ENCODE peak calls at places on chromosome 22, in five cellular contexts. One of them, this sample, is unnamed.

GRCh38 chr22:26610072-26610958 is 7.5 kb downstream of the CRYBB1 start:
- DNase-seq in midbrain: peak
- DNase-seq in activated naive CD4-positive, alpha-beta T cell treated with anti-CD3 and anti-CD28 coated beads, Interleukin-2, amount 10 ng/mL, durations not matched to agents 7 days and 5 days: peak
- DNase-seq in foreskin fibroblast: peak
- DNase-seq in T-helper 9 cell: no peak
- DNase-seq in this sample: no peak

GRCh38 chr22:26658671-26659478 is 1.5 kb downstream of the MIAT start:
- DNase-seq in midbrain: no peak
- DNase-seq in foreskin fibroblast: peak
- DNase-seq in activated naive CD4-positive, alpha-beta T cell treated with anti-CD3 and anti-CD28 coated beads, Interleukin-2, amount 10 ng/mL, durations not matched to agents 7 days and 5 days: peak
- DNase-seq in T-helper 9 cell: peak
- DNase-seq in this sample: peak

GRCh38 chr22:47168900-47169800 is 406.7 kb downstream of the TBC1D22A start:
- DNase-seq in midbrain: no peak
- DNase-seq in activated naive CD4-positive, alpha-beta T cell treated with anti-CD3 and anti-CD28 coated beads, Interleukin-2, amount 10 ng/mL, durations not matched to agents 7 days and 5 days: peak
- DNase-seq in foreskin fibroblast: no peak
- DNase-seq in T-helper 9 cell: no peak
- DNase-seq in this sample: no peak

GRCh38 chr22:32340437-32340836 is 17.2 kb upstream of the RFPL3 start:
- DNase-seq in foreskin fibroblast: no peak
- DNase-seq in midbrain: no peak
- DNase-seq in activated naive CD4-positive, alpha-beta T cell treated with anti-CD3 and anti-CD28 coated beads, Interleukin-2, amount 10 ng/mL, durations not matched to agents 7 days and 5 days: no peak
- DNase-seq in T-helper 9 cell: no peak
- DNase-seq in this sample: no peak

GRCh38 chr22:42320463-42321416 is 50.3 kb upstream of the TCF20 start:
- DNase-seq in activated naive CD4-positive, alpha-beta T cell treated with anti-CD3 and anti-CD28 coated beads, Interleukin-2, amount 10 ng/mL, durations not matched to agents 7 days and 5 days: no peak
- DNase-seq in foreskin fibroblast: no peak
- DNase-seq in T-helper 9 cell: no peak
- DNase-seq in midbrain: no peak
- DNase-seq in this sample: no peak

GRCh38 chr22:30204742-30205111 is 41.8 kb downstream of the LIF start:
- DNase-seq in foreskin fibroblast: peak
- DNase-seq in activated naive CD4-positive, alpha-beta T cell treated with anti-CD3 and anti-CD28 coated beads, Interleukin-2, amount 10 ng/mL, durations not matched to agents 7 days and 5 days: peak
- DNase-seq in midbrain: peak
- DNase-seq in T-helper 9 cell: no peak
- DNase-seq in this sample: peak

GRCh38 chr22:37009490-37009889 is 9.8 kb downstream of the TST start:
- DNase-seq in foreskin fibroblast: no peak
- DNase-seq in T-helper 9 cell: no peak
- DNase-seq in activated naive CD4-positive, alpha-beta T cell treated with anti-CD3 and anti-CD28 coated beads, Interleukin-2, amount 10 ng/mL, durations not matched to agents 7 days and 5 days: no peak
- DNase-seq in midbrain: no peak
- DNase-seq in this sample: no peak

GRCh38 chr22:37967147-37967546 is 13.6 kb downstream of the POLR2F start:
- DNase-seq in T-helper 9 cell: no peak
- DNase-seq in midbrain: no peak
- DNase-seq in activated naive CD4-positive, alpha-beta T cell treated with anti-CD3 and anti-CD28 coated beads, Interleukin-2, amount 10 ng/mL, durations not matched to agents 7 days and 5 days: no peak
- DNase-seq in foreskin fibroblast: no peak
- DNase-seq in this sample: no peak

GRCh38 chr22:41286639-41287091 is 678 bp upstream of the RANGAP1 start:
- DNase-seq in activated naive CD4-positive, alpha-beta T cell treated with anti-CD3 and anti-CD28 coated beads, Interleukin-2, amount 10 ng/mL, durations not matched to agents 7 days and 5 days: peak
- DNase-seq in T-helper 9 cell: peak
- DNase-seq in midbrain: no peak
- DNase-seq in foreskin fibroblast: peak
- DNase-seq in this sample: peak

GRCh38 chr22:44398791-44399190 is 86.0 kb upstream of the SHISAL1 start:
- DNase-seq in T-helper 9 cell: no peak
- DNase-seq in midbrain: no peak
- DNase-seq in activated naive CD4-positive, alpha-beta T cell treated with anti-CD3 and anti-CD28 coated beads, Interleukin-2, amount 10 ng/mL, durations not matched to agents 7 days and 5 days: no peak
- DNase-seq in foreskin fibroblast: no peak
- DNase-seq in this sample: no peak

GRCh38 chr22:31870890-31871289 is 73.4 kb upstream of the YWHAH start:
- DNase-seq in midbrain: peak
- DNase-seq in T-helper 9 cell: no peak
- DNase-seq in activated naive CD4-positive, alpha-beta T cell treated with anti-CD3 and anti-CD28 coated beads, Interleukin-2, amount 10 ng/mL, durations not matched to agents 7 days and 5 days: no peak
- DNase-seq in foreskin fibroblast: peak
- DNase-seq in this sample: no peak

GRCh38 chr22:50045211-50046018 is 12.7 kb downstream of the TTLL8 start:
- DNase-seq in activated naive CD4-positive, alpha-beta T cell treated with anti-CD3 and anti-CD28 coated beads, Interleukin-2, amount 10 ng/mL, durations not matched to agents 7 days and 5 days: no peak
- DNase-seq in T-helper 9 cell: no peak
- DNase-seq in foreskin fibroblast: no peak
- DNase-seq in midbrain: no peak
- DNase-seq in this sample: no peak

GRCh38 chr22:47063606-47064005 is 301.2 kb downstream of the TBC1D22A start:
- DNase-seq in activated naive CD4-positive, alpha-beta T cell treated with anti-CD3 and anti-CD28 coated beads, Interleukin-2, amount 10 ng/mL, durations not matched to agents 7 days and 5 days: no peak
- DNase-seq in foreskin fibroblast: no peak
- DNase-seq in T-helper 9 cell: no peak
- DNase-seq in midbrain: no peak
- DNase-seq in this sample: no peak

GRCh38 chr22:25497269-25497668 is 67.2 kb upstream of the GRK3 start:
- DNase-seq in T-helper 9 cell: no peak
- DNase-seq in activated naive CD4-positive, alpha-beta T cell treated with anti-CD3 and anti-CD28 coated beads, Interleukin-2, amount 10 ng/mL, durations not matched to agents 7 days and 5 days: no peak
- DNase-seq in midbrain: no peak
- DNase-seq in foreskin fibroblast: peak
- DNase-seq in this sample: peak

GRCh38 chr22:17980638-17981051 is 43.7 kb downstream of the MICAL3 start:
- DNase-seq in T-helper 9 cell: peak
- DNase-seq in midbrain: no peak
- DNase-seq in activated naive CD4-positive, alpha-beta T cell treated with anti-CD3 and anti-CD28 coated beads, Interleukin-2, amount 10 ng/mL, durations not matched to agents 7 days and 5 days: peak
- DNase-seq in foreskin fibroblast: peak
- DNase-seq in this sample: peak

GRCh38 chr22:46731246-46732040 is 6.6 kb downstream of the CERK start:
- DNase-seq in midbrain: no peak
- DNase-seq in foreskin fibroblast: peak
- DNase-seq in activated naive CD4-positive, alpha-beta T cell treated with anti-CD3 and anti-CD28 coated beads, Interleukin-2, amount 10 ng/mL, durations not matched to agents 7 days and 5 days: no peak
- DNase-seq in T-helper 9 cell: no peak
- DNase-seq in this sample: peak

GRCh38 chr22:28116261-28116673 is 197.2 kb upstream of the PITPNB start:
- DNase-seq in T-helper 9 cell: no peak
- DNase-seq in midbrain: no peak
- DNase-seq in foreskin fibroblast: peak
- DNase-seq in activated naive CD4-positive, alpha-beta T cell treated with anti-CD3 and anti-CD28 coated beads, Interleukin-2, amount 10 ng/mL, durations not matched to agents 7 days and 5 days: no peak
- DNase-seq in this sample: no peak

GRCh38 chr22:25404923-25405853 is 159.3 kb upstream of the GRK3 start:
- DNase-seq in foreskin fibroblast: peak
- DNase-seq in midbrain: peak
- DNase-seq in activated naive CD4-positive, alpha-beta T cell treated with anti-CD3 and anti-CD28 coated beads, Interleukin-2, amount 10 ng/mL, durations not matched to agents 7 days and 5 days: peak
- DNase-seq in T-helper 9 cell: peak
- DNase-seq in this sample: peak

GRCh38 chr22:40922484-40923303 is 28.5 kb upstream of the RBX1 start:
- DNase-seq in foreskin fibroblast: peak
- DNase-seq in T-helper 9 cell: no peak
- DNase-seq in midbrain: peak
- DNase-seq in activated naive CD4-positive, alpha-beta T cell treated with anti-CD3 and anti-CD28 coated beads, Interleukin-2, amount 10 ng/mL, durations not matched to agents 7 days and 5 days: peak
- DNase-seq in this sample: peak

GRCh38 chr22:24432059-24432853 is 4.9 kb downstream of the ADORA2A start:
- DNase-seq in midbrain: peak
- DNase-seq in activated naive CD4-positive, alpha-beta T cell treated with anti-CD3 and anti-CD28 coated beads, Interleukin-2, amount 10 ng/mL, durations not matched to agents 7 days and 5 days: peak
- DNase-seq in foreskin fibroblast: peak
- DNase-seq in T-helper 9 cell: no peak
- DNase-seq in this sample: peak

GRCh38 chr22:30371981-30372380 is 15.2 kb downstream of the CCDC157 start:
- DNase-seq in foreskin fibroblast: no peak
- DNase-seq in activated naive CD4-positive, alpha-beta T cell treated with anti-CD3 and anti-CD28 coated beads, Interleukin-2, amount 10 ng/mL, durations not matched to agents 7 days and 5 days: no peak
- DNase-seq in midbrain: no peak
- DNase-seq in T-helper 9 cell: no peak
- DNase-seq in this sample: peak

GRCh38 chr22:30267382-30268302 is 991 bp upstream of the OSM start:
- DNase-seq in T-helper 9 cell: peak
- DNase-seq in midbrain: no peak
- DNase-seq in activated naive CD4-positive, alpha-beta T cell treated with anti-CD3 and anti-CD28 coated beads, Interleukin-2, amount 10 ng/mL, durations not matched to agents 7 days and 5 days: peak
- DNase-seq in foreskin fibroblast: no peak
- DNase-seq in this sample: no peak

GRCh38 chr22:27454807-27455450 is 346.6 kb downstream of the MN1 start:
- DNase-seq in T-helper 9 cell: no peak
- DNase-seq in foreskin fibroblast: no peak
- DNase-seq in midbrain: no peak
- DNase-seq in activated naive CD4-positive, alpha-beta T cell treated with anti-CD3 and anti-CD28 coated beads, Interleukin-2, amount 10 ng/mL, durations not matched to agents 7 days and 5 days: no peak
- DNase-seq in this sample: no peak

GRCh38 chr22:47465809-47466208 is 703.4 kb downstream of the TBC1D22A start:
- DNase-seq in T-helper 9 cell: no peak
- DNase-seq in midbrain: no peak
- DNase-seq in activated naive CD4-positive, alpha-beta T cell treated with anti-CD3 and anti-CD28 coated beads, Interleukin-2, amount 10 ng/mL, durations not matched to agents 7 days and 5 days: no peak
- DNase-seq in foreskin fibroblast: no peak
- DNase-seq in this sample: no peak

GRCh38 chr22:19178065-19178658 is 374 bp downstream of the SLC25A1 start:
- DNase-seq in midbrain: peak
- DNase-seq in T-helper 9 cell: peak
- DNase-seq in activated naive CD4-positive, alpha-beta T cell treated with anti-CD3 and anti-CD28 coated beads, Interleukin-2, amount 10 ng/mL, durations not matched to agents 7 days and 5 days: peak
- DNase-seq in foreskin fibroblast: peak
- DNase-seq in this sample: peak

GRCh38 chr22:33354928-33355327 is 296.7 kb upstream of the SYN3 start:
- DNase-seq in midbrain: no peak
- DNase-seq in activated naive CD4-positive, alpha-beta T cell treated with anti-CD3 and anti-CD28 coated beads, Interleukin-2, amount 10 ng/mL, durations not matched to agents 7 days and 5 days: no peak
- DNase-seq in T-helper 9 cell: no peak
- DNase-seq in foreskin fibroblast: no peak
- DNase-seq in this sample: no peak

GRCh38 chr22:24894998-24895397 is 51.5 kb downstream of the LHFPL7 start:
- DNase-seq in T-helper 9 cell: no peak
- DNase-seq in midbrain: no peak
- DNase-seq in foreskin fibroblast: peak
- DNase-seq in activated naive CD4-positive, alpha-beta T cell treated with anti-CD3 and anti-CD28 coated beads, Interleukin-2, amount 10 ng/mL, durations not matched to agents 7 days and 5 days: no peak
- DNase-seq in this sample: peak

GRCh38 chr22:32951807-32952153 is 106.4 kb downstream of the SYN3 start:
- DNase-seq in foreskin fibroblast: no peak
- DNase-seq in activated naive CD4-positive, alpha-beta T cell treated with anti-CD3 and anti-CD28 coated beads, Interleukin-2, amount 10 ng/mL, durations not matched to agents 7 days and 5 days: no peak
- DNase-seq in midbrain: no peak
- DNase-seq in T-helper 9 cell: no peak
- DNase-seq in this sample: no peak

GRCh38 chr22:38793721-38794466 is at the start of gene DNAL4:
- DNase-seq in midbrain: peak
- DNase-seq in foreskin fibroblast: peak
- DNase-seq in activated naive CD4-positive, alpha-beta T cell treated with anti-CD3 and anti-CD28 coated beads, Interleukin-2, amount 10 ng/mL, durations not matched to agents 7 days and 5 days: peak
- DNase-seq in T-helper 9 cell: peak
- DNase-seq in this sample: peak

GRCh38 chr22:42786606-42787356 is 66.1 kb upstream of the A4GALT start:
- DNase-seq in midbrain: no peak
- DNase-seq in T-helper 9 cell: no peak
- DNase-seq in foreskin fibroblast: no peak
- DNase-seq in activated naive CD4-positive, alpha-beta T cell treated with anti-CD3 and anti-CD28 coated beads, Interleukin-2, amount 10 ng/mL, durations not matched to agents 7 days and 5 days: no peak
- DNase-seq in this sample: no peak

GRCh38 chr22:47610766-47611165 is 848.3 kb downstream of the TBC1D22A start:
- DNase-seq in T-helper 9 cell: no peak
- DNase-seq in foreskin fibroblast: no peak
- DNase-seq in midbrain: no peak
- DNase-seq in activated naive CD4-positive, alpha-beta T cell treated with anti-CD3 and anti-CD28 coated beads, Interleukin-2, amount 10 ng/mL, durations not matched to agents 7 days and 5 days: peak
- DNase-seq in this sample: no peak

GRCh38 chr22:20728523-20729190 is 45.3 kb upstream of the SERPIND1 start:
- DNase-seq in foreskin fibroblast: no peak
- DNase-seq in midbrain: no peak
- DNase-seq in activated naive CD4-positive, alpha-beta T cell treated with anti-CD3 and anti-CD28 coated beads, Interleukin-2, amount 10 ng/mL, durations not matched to agents 7 days and 5 days: no peak
- DNase-seq in T-helper 9 cell: no peak
- DNase-seq in this sample: peak